ENCODE peak calls at places on chromosomes 16 and 17, in eight cellular contexts. Z is NCI-H524, I is T follicular helper cell, W is nephron progenitor cell, L is lung, J is WTC11, N is T-helper 9 cell, X is Karpas-422. B is an unnamed sample.

GRCh38 chr17:36034127-36034526 is 16.4 kb upstream of the CCL23 start:
- DNase-seq in Z (no peak), I (no peak), W (no peak), L (no peak), J (no peak), N (no peak), X (peak), B (peak)

GRCh38 chr16:11677959-11678881 is 10.0 kb downstream of the SNN start:
- DNase-seq in Z (no peak), I (no peak), W (no peak), L (no peak), J (no peak), N (no peak), X (peak), B (no peak)

GRCh38 chr17:44007346-44008204 is 3.2 kb downstream of the NAGS start:
- DNase-seq in Z (no peak), I (no peak), W (no peak), L (no peak), J (no peak), N (no peak), X (peak), B (no peak)

GRCh38 chr16:53707671-53708070 is 3.7 kb downstream of the FTO start:
- DNase-seq in Z (no peak), I (no peak), W (no peak), L (no peak), J (no peak), N (no peak), X (peak), B (no peak)

GRCh38 chr16:27943766-27944165 is 119.7 kb downstream of the GSG1L start:
- DNase-seq in Z (no peak), I (no peak), W (no peak), L (no peak), J (no peak), N (no peak), X (no peak), B (no peak)

GRCh38 chr17:59547131-59547915 is 18.1 kb upstream of the DHX40 start:
- DNase-seq in Z (peak), I (no peak), W (no peak), L (no peak), J (no peak), N (no peak), X (no peak), B (no peak)

GRCh38 chr16:9055661-9056060 is 35.8 kb upstream of the HAPSTR1 start:
- DNase-seq in Z (no peak), I (no peak), W (no peak), L (no peak), J (no peak), N (no peak), X (no peak), B (no peak)

GRCh38 chr17:28042721-28043291 is 329 bp downstream of the NLK start:
- DNase-seq in Z (no peak), I (no peak), W (no peak), L (no peak), J (no peak), N (no peak), X (no peak), B (no peak)

GRCh38 chr16:7839568-7839967 is 506.9 kb downstream of the RBFOX1 start:
- DNase-seq in Z (no peak), I (no peak), W (peak), L (no peak), J (no peak), N (no peak), X (no peak), B (no peak)

GRCh38 chr17:59761385-59762021 is 54.0 kb downstream of the VMP1 start:
- DNase-seq in Z (no peak), I (no peak), W (no peak), L (no peak), J (no peak), N (no peak), X (no peak), B (peak)